ENCODE peak calls at places on chromosomes 5 and 9, in eight cellular contexts. Y is fibroblast of the aortic adventitia, S is neural progenitor cell, K is mucosa of descending colon, O is aorta, N is psoas muscle, V is WERI-Rb-1, W is trophoblast cell. P is an unnamed sample.

GRCh38 chr5:168291281-168291960 is at the start of gene WWC1:
- DNase-seq in Y (no peak), S (peak), K (peak), O (peak), N (peak), V (peak), W (peak), P (no peak)

GRCh38 chr5:91383956-91384300 is 811 bp upstream of the ARRDC3 start:
- DNase-seq in Y (peak), S (peak), K (peak), O (no peak), N (no peak), V (peak), W (no peak), P (no peak)

GRCh38 chr5:67199859-67200258 is 3.3 kb upstream of the CD180 start:
- DNase-seq in Y (no peak), S (no peak), K (no peak), O (no peak), N (no peak), V (no peak), W (no peak), P (no peak)

GRCh38 chr5:2695200-2695891 is 56.1 kb downstream of the IRX2 start:
- DNase-seq in Y (no peak), S (no peak), K (no peak), O (no peak), N (no peak), V (peak), W (peak), P (no peak)

GRCh38 chr5:96610747-96611146 is 51.4 kb upstream of the CAST start:
- DNase-seq in Y (no peak), S (no peak), K (no peak), O (no peak), N (no peak), V (no peak), W (no peak), P (no peak)

GRCh38 chr5:142095035-142095434 is 13.5 kb upstream of the NDFIP1 start:
- DNase-seq in Y (no peak), S (no peak), K (no peak), O (no peak), N (no peak), V (no peak), W (no peak), P (no peak)

GRCh38 chr5:97986069-97986468 is 787.4 kb upstream of the RGMB start:
- DNase-seq in Y (peak), S (peak), K (no peak), O (no peak), N (no peak), V (no peak), W (no peak), P (peak)

GRCh38 chr5:11177993-11178711 is 417.1 kb upstream of the DAP start:
- DNase-seq in Y (no peak), S (no peak), K (no peak), O (no peak), N (no peak), V (no peak), W (no peak), P (no peak)

GRCh38 chr5:154472871-154473580 is 5.0 kb downstream of the HAND1 start:
- DNase-seq in Y (no peak), S (peak), K (no peak), O (no peak), N (no peak), V (no peak), W (no peak), P (no peak)

GRCh38 chr9:133375116-133375723 is 640 bp downstream of the SURF4 start:
- DNase-seq in Y (peak), S (peak), K (peak), O (no peak), N (no peak), V (peak), W (peak), P (no peak)

GRCh38 chr9:120441446-120442279 is 138.3 kb downstream of the CDK5RAP2 start:
- DNase-seq in Y (peak), S (no peak), K (no peak), O (no peak), N (no peak), V (no peak), W (peak), P (no peak)

GRCh38 chr9:85960688-85961093 is 19.7 kb downstream of the NAA35 start:
- DNase-seq in Y (peak), S (no peak), K (no peak), O (no peak), N (no peak), V (no peak), W (no peak), P (no peak)

DNA sequence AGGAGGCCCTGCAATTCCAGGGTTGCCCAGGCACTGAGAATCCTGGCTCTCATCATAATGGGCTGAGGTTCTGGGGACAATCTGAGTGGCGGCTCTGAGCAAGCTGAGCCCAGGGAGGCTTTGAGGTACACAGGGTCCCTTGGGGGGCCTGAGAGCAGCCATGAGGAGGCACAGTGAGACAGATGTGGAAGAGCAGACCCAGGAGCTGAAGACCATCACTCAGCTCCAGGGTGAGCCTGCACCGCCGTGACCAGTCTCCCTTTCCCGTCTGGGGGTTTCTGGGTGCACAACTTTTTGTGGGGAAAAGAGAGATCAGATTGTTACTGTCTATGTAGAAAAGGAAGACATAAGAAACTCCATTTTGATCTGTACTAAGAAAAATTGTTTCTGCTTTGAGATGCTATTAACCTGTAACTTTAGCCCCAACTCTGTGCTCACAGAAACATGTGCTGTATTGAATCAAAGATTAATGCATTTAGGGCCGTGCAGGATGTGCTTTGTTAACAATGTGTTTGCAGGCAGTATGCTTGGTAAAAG is at the start of gene CCDC183:
- DNase-seq in Y (no peak), S (no peak), K (no peak), O (peak), N (no peak), V (no peak), W (no peak), P (no peak)
- H3K4me3 ChIP-seq in Y (no peak), S (peak), K (no peak), O (no peak), N (no peak), V (no peak), W (peak), P (no peak)

GRCh38 chr5:179303801-179304200 is 41.5 kb downstream of the ADAMTS2 start:
- DNase-seq in Y (no peak), S (no peak), K (no peak), O (peak), N (peak), V (no peak), W (no peak), P (no peak)
- H3K4me3 ChIP-seq in Y (no peak), S (no peak), K (no peak), O (no peak), N (no peak), V (no peak), W (no peak), P (no peak)

GRCh38 chr9:129612815-129613519 is 7.9 kb downstream of the C9orf50 start:
- DNase-seq in Y (no peak), S (no peak), K (no peak), O (no peak), N (no peak), V (no peak), W (no peak), P (no peak)

GRCh38 chr9:129610193-129610472 is 10.8 kb downstream of the C9orf50 start:
- DNase-seq in Y (no peak), S (no peak), K (no peak), O (no peak), N (no peak), V (no peak), W (no peak), P (no peak)

GRCh38 chr9:129612123-129612522 is 8.8 kb downstream of the C9orf50 start:
- DNase-seq in Y (no peak), S (no peak), K (no peak), O (no peak), N (no peak), V (no peak), W (no peak), P (no peak)

GRCh38 chr9:129610473-129611301 is 10.2 kb downstream of the C9orf50 start:
- DNase-seq in Y (peak), S (peak), K (peak), O (peak), N (peak), V (peak), W (peak), P (no peak)

DNA sequence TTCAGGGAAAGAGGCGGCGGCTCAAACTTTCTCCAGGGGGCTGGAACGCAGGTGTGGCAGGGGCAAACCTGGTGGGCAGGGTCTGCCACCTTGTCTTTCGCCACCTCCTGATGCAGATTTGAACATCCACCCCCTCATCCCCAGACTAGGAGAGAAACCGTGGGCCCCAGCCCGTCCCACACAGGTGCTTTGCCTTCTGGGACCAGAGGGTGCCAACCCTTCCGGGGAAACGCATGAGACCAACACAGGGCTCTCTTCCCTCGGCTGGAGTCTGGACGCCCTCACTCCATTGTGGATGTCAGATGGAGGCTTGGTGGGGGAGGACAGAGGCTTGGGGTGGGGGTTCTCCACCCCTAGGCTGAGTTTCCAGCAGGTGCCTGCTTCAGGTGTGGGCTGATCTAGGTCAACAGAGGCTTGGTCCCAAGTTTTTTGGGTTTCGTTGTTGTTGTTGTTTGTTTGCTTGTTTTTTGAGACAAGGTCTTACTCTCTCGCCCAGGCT is 9.6 kb downstream of the C9orf50 start:
- DNase-seq in Y (no peak), S (no peak), K (no peak), O (no peak), N (no peak), V (no peak), W (no peak), P (no peak)
- H3K4me3 ChIP-seq in Y (peak), S (no peak), K (no peak), O (no peak), N (peak), V (peak), W (no peak), P (no peak)

GRCh38 chr5:177448244-177448950 is 1.8 kb downstream of the PRR7 start:
- DNase-seq in Y (no peak), S (no peak), K (no peak), O (no peak), N (no peak), V (no peak), W (no peak), P (no peak)
- H3K4me3 ChIP-seq in Y (no peak), S (no peak), K (no peak), O (no peak), N (no peak), V (no peak), W (no peak), P (peak)